ENCODE peak calls at places on chromosomes 3 and 15, in four cellular contexts. One of them, this sample, is unnamed.

GRCh38 chr15:83653288-83653638 is 660 bp upstream of the ADAMTSL3 start:
- ATAC-seq in heart left ventricle: peak
- ATAC-seq in aorta: no peak
- ATAC-seq in lower lobe of right lung: peak
- ATAC-seq in this sample: peak

GRCh38 chr15:90519688-90520087 is 10.0 kb upstream of the CRTC3 start:
- ATAC-seq in heart left ventricle: no peak
- ATAC-seq in lower lobe of right lung: no peak
- ATAC-seq in aorta: no peak
- ATAC-seq in this sample: no peak

GRCh38 chr3:42099020-42099765 is 8.0 kb downstream of the TRAK1 start:
- ATAC-seq in heart left ventricle: peak
- ATAC-seq in lower lobe of right lung: peak
- ATAC-seq in aorta: no peak
- ATAC-seq in this sample: peak

GRCh38 chr3:112778298-112779008 is 68.2 kb downstream of the CD200R1L start:
- ATAC-seq in lower lobe of right lung: no peak
- ATAC-seq in heart left ventricle: no peak
- ATAC-seq in aorta: no peak
- ATAC-seq in this sample: peak

GRCh38 chr3:186095584-186096061 is 13.3 kb downstream of the ETV5 start:
- ATAC-seq in lower lobe of right lung: peak
- ATAC-seq in aorta: no peak
- ATAC-seq in heart left ventricle: peak
- ATAC-seq in this sample: no peak

GRCh38 chr3:7929319-7929889 is 572.2 kb upstream of the LMCD1 start:
- ATAC-seq in lower lobe of right lung: no peak
- ATAC-seq in heart left ventricle: no peak
- ATAC-seq in aorta: no peak
- ATAC-seq in this sample: no peak

GRCh38 chr3:37603722-37604121 is 258.0 kb upstream of the CTDSPL start:
- ATAC-seq in heart left ventricle: no peak
- ATAC-seq in aorta: no peak
- ATAC-seq in lower lobe of right lung: no peak
- ATAC-seq in this sample: no peak

GRCh38 chr3:11498646-11499045 is 145.1 kb downstream of the VGLL4 start:
- ATAC-seq in lower lobe of right lung: peak
- ATAC-seq in aorta: peak
- ATAC-seq in heart left ventricle: peak
- ATAC-seq in this sample: peak

GRCh38 chr3:45024601-45025262 is 1.4 kb upstream of the CLEC3B start:
- ATAC-seq in aorta: no peak
- ATAC-seq in heart left ventricle: peak
- ATAC-seq in lower lobe of right lung: peak
- ATAC-seq in this sample: no peak

GRCh38 chr15:63544253-63545026 is 40.0 kb downstream of the USP3 start:
- ATAC-seq in aorta: no peak
- ATAC-seq in heart left ventricle: no peak
- ATAC-seq in lower lobe of right lung: peak
- ATAC-seq in this sample: no peak

GRCh38 chr3:61531528-61531927 is 29.8 kb upstream of the PTPRG start:
- ATAC-seq in heart left ventricle: no peak
- ATAC-seq in lower lobe of right lung: no peak
- ATAC-seq in aorta: no peak
- ATAC-seq in this sample: no peak

GRCh38 chr3:39569095-39569494 is 101.6 kb downstream of the MOBP start:
- ATAC-seq in heart left ventricle: peak
- ATAC-seq in lower lobe of right lung: no peak
- ATAC-seq in aorta: no peak
- ATAC-seq in this sample: no peak

GRCh38 chr3:13826672-13827071 is 53.2 kb downstream of the WNT7A start:
- ATAC-seq in aorta: no peak
- ATAC-seq in lower lobe of right lung: no peak
- ATAC-seq in heart left ventricle: no peak
- ATAC-seq in this sample: no peak

GRCh38 chr3:170602556-170602955 is 16.7 kb upstream of the SLC7A14 start:
- ATAC-seq in lower lobe of right lung: no peak
- ATAC-seq in aorta: no peak
- ATAC-seq in heart left ventricle: no peak
- ATAC-seq in this sample: no peak

GRCh38 chr3:101252307-101252706 is 68.1 kb downstream of the IMPG2 start:
- ATAC-seq in aorta: no peak
- ATAC-seq in heart left ventricle: no peak
- ATAC-seq in lower lobe of right lung: no peak
- ATAC-seq in this sample: no peak

GRCh38 chr3:152193673-152194267 is 75.0 kb upstream of the MBNL1 start:
- ATAC-seq in aorta: no peak
- ATAC-seq in heart left ventricle: no peak
- ATAC-seq in lower lobe of right lung: peak
- ATAC-seq in this sample: no peak

GRCh38 chr15:100711479-100712130 is 109.2 kb downstream of the ASB7 start:
- ATAC-seq in lower lobe of right lung: peak
- ATAC-seq in aorta: no peak
- ATAC-seq in heart left ventricle: peak
- ATAC-seq in this sample: no peak

GRCh38 chr15:67834249-67834592 is 5.6 kb downstream of the RNU6-1 start:
- ATAC-seq in heart left ventricle: no peak
- ATAC-seq in lower lobe of right lung: no peak
- ATAC-seq in aorta: no peak
- ATAC-seq in this sample: no peak

GRCh38 chr3:43692971-43693370 is 2.2 kb downstream of the ABHD5 start:
- ATAC-seq in aorta: no peak
- ATAC-seq in heart left ventricle: no peak
- ATAC-seq in lower lobe of right lung: no peak
- ATAC-seq in this sample: no peak

GRCh38 chr15:62390793-62391543 is 225.9 kb upstream of the C2CD4B start:
- ATAC-seq in lower lobe of right lung: peak
- ATAC-seq in heart left ventricle: peak
- ATAC-seq in aorta: peak
- ATAC-seq in this sample: peak

GRCh38 chr15:66600240-66600627 is 34.4 kb upstream of the LCTL start:
- ATAC-seq in aorta: no peak
- ATAC-seq in heart left ventricle: peak
- ATAC-seq in lower lobe of right lung: no peak
- ATAC-seq in this sample: no peak

GRCh38 chr3:47747558-47747957 is 34.1 kb downstream of the SMARCC1 start:
- ATAC-seq in aorta: no peak
- ATAC-seq in heart left ventricle: no peak
- ATAC-seq in lower lobe of right lung: no peak
- ATAC-seq in this sample: no peak

GRCh38 chr3:38805765-38806386 is 10.1 kb downstream of the SCN10A start:
- ATAC-seq in aorta: no peak
- ATAC-seq in lower lobe of right lung: no peak
- ATAC-seq in heart left ventricle: no peak
- ATAC-seq in this sample: peak

GRCh38 chr3:67647390-67647878 is 7.0 kb downstream of the SUCLG2 start:
- ATAC-seq in lower lobe of right lung: peak
- ATAC-seq in aorta: no peak
- ATAC-seq in heart left ventricle: peak
- ATAC-seq in this sample: peak

GRCh38 chr3:20071182-20071581 is 30.9 kb downstream of the KAT2B start:
- ATAC-seq in lower lobe of right lung: peak
- ATAC-seq in aorta: no peak
- ATAC-seq in heart left ventricle: peak
- ATAC-seq in this sample: no peak

GRCh38 chr3:184381261-184382224 is 1.7 kb downstream of the CHRD start:
- ATAC-seq in aorta: peak
- ATAC-seq in lower lobe of right lung: peak
- ATAC-seq in heart left ventricle: peak
- ATAC-seq in this sample: peak

GRCh38 chr15:64753419-64754185 is 21.8 kb downstream of the RBPMS2 start:
- ATAC-seq in lower lobe of right lung: no peak
- ATAC-seq in heart left ventricle: no peak
- ATAC-seq in aorta: no peak
- ATAC-seq in this sample: no peak

GRCh38 chr15:39641187-39641889 is 60.5 kb downstream of the THBS1 start:
- ATAC-seq in heart left ventricle: no peak
- ATAC-seq in lower lobe of right lung: no peak
- ATAC-seq in aorta: no peak
- ATAC-seq in this sample: peak

GRCh38 chr3:129233538-129233937 is 15.9 kb upstream of the COPG1 start:
- ATAC-seq in heart left ventricle: peak
- ATAC-seq in aorta: peak
- ATAC-seq in lower lobe of right lung: peak
- ATAC-seq in this sample: peak

GRCh38 chr3:84487296-84487695 is 471.5 kb upstream of the CADM2 start:
- ATAC-seq in lower lobe of right lung: no peak
- ATAC-seq in heart left ventricle: no peak
- ATAC-seq in aorta: no peak
- ATAC-seq in this sample: no peak

GRCh38 chr3:127867986-127868385 is 45.7 kb upstream of the MGLL start:
- ATAC-seq in aorta: no peak
- ATAC-seq in lower lobe of right lung: no peak
- ATAC-seq in heart left ventricle: no peak
- ATAC-seq in this sample: no peak

GRCh38 chr3:133833880-133834620 is 28.4 kb downstream of the SRPRB start:
- ATAC-seq in lower lobe of right lung: no peak
- ATAC-seq in aorta: no peak
- ATAC-seq in heart left ventricle: no peak
- ATAC-seq in this sample: no peak

This sample was measured in esophagus mucosa.